ENCODE peak calls at places on chromosome 16, in five cellular contexts. C, Z, W, E and B are unnamed samples.
A peak's percentile ranks its signal among the peaks of the same experiment; 100 is the strongest.

GRCh38 chr16:12239953-12240485 is 263.5 kb downstream of the SNX29 start:
- DNase-seq in Z (no peak), W (no peak), C (no peak), E (no peak), B (no peak)

GRCh38 chr16:89156740-89157645 is 14.6 kb upstream of the CDH15 start:
- DNase-seq in E (no peak), W (no peak), Z (no peak), C (no peak), B (no peak)

GRCh38 chr16:84585886-84586285 is 32.0 kb downstream of the COTL1 start:
- DNase-seq in W (no peak), C (no peak), Z (no peak), E (no peak), B (peak; percentile 23)

GRCh38 chr16:77322757-77323156 is 112.1 kb downstream of the ADAMTS18 start:
- DNase-seq in C (no peak), E (no peak), Z (no peak), W (no peak), B (no peak)

GRCh38 chr16:84562174-84562815 is 55.6 kb downstream of the COTL1 start:
- DNase-seq in W (peak; percentile 82), C (no peak), E (no peak), Z (no peak), B (no peak)

GRCh38 chr16:74309789-74310781 is 13.5 kb downstream of the PSMD7 start:
- DNase-seq in Z (no peak), W (no peak), C (peak; percentile 31), E (no peak), B (no peak)

GRCh38 chr16:9260665-9261064 is 169.2 kb downstream of the HAPSTR1 start:
- DNase-seq in W (no peak), E (no peak), C (no peak), Z (no peak), B (no peak)

GRCh38 chr16:89955001-89955685 is 6.6 kb downstream of the DEF8 start:
- DNase-seq in Z (no peak), C (no peak), E (no peak), W (no peak), B (no peak)

GRCh38 chr16:14286381-14287230 is 215.5 kb downstream of the MRTFB start:
- DNase-seq in E (peak; percentile 91), W (no peak), C (no peak), Z (no peak), B (peak; percentile 48)

GRCh38 chr16:25151996-25152395 is 40.5 kb downstream of the LCMT1 start:
- DNase-seq in Z (no peak), E (no peak), C (no peak), W (no peak), B (no peak)

GRCh38 chr16:30769379-30770089 is 7.4 kb downstream of the RNF40 start:
- DNase-seq in C (no peak), Z (no peak), W (peak; percentile 79), E (no peak), B (peak; percentile 11)
- H3K36me3 ChIP-seq in C (peaks cover 49% of the 10 kb centered on the region), Z (peaks cover 55% of the 10 kb centered on the region), W (peaks cover 100% of the 10 kb centered on the region), E (peaks cover 91% of the 10 kb centered on the region), B (peaks cover 95% of the 10 kb centered on the region)

GRCh38 chr16:54288592-54289241 is 2.1 kb upstream of the IRX3 start:
- DNase-seq in W (peak; percentile 59), C (no peak), Z (no peak), E (no peak), B (no peak)
- H3K27ac ChIP-seq in W (no peak overlapping the region), C (no peak overlapping the region), Z (no peak overlapping the region), E (no peak overlapping the region), B (no peak overlapping the region)

GRCh38 chr16:67459066-67459857 is 21.7 kb downstream of the ATP6V0D1 start:
- DNase-seq in C (peak; percentile 83), W (no peak), Z (no peak), E (no peak), B (peak; percentile 68)
- TF ChIP-seq POLR2A in C (peak; percentile 27), W (no peak), Z (no peak), E (no peak), B (no peak)

GRCh38 chr16:732936-733335 is 6.0 kb downstream of the HAGHL start:
- DNase-seq in E (no peak), W (no peak), Z (no peak), C (no peak), B (no peak)
- H3K36me3 ChIP-seq in E (peaks cover 44% of the 10 kb centered on the region), W (peaks cover 83% of the 10 kb centered on the region), Z (no peaks in the 10 kb centered on the region), C (peaks cover 14% of the 10 kb centered on the region), B (peaks cover 67% of the 10 kb centered on the region)

GRCh38 chr16:80938928-80939260 is 67.8 kb downstream of the CMC2 start:
- DNase-seq in E (no peak), W (no peak), Z (no peak), C (no peak), B (no peak)
- H3K27ac ChIP-seq in E (no peak overlapping the region), W (no peak overlapping the region), Z (no peak overlapping the region), C (no peak overlapping the region), B (no peak overlapping the region)

DNA sequence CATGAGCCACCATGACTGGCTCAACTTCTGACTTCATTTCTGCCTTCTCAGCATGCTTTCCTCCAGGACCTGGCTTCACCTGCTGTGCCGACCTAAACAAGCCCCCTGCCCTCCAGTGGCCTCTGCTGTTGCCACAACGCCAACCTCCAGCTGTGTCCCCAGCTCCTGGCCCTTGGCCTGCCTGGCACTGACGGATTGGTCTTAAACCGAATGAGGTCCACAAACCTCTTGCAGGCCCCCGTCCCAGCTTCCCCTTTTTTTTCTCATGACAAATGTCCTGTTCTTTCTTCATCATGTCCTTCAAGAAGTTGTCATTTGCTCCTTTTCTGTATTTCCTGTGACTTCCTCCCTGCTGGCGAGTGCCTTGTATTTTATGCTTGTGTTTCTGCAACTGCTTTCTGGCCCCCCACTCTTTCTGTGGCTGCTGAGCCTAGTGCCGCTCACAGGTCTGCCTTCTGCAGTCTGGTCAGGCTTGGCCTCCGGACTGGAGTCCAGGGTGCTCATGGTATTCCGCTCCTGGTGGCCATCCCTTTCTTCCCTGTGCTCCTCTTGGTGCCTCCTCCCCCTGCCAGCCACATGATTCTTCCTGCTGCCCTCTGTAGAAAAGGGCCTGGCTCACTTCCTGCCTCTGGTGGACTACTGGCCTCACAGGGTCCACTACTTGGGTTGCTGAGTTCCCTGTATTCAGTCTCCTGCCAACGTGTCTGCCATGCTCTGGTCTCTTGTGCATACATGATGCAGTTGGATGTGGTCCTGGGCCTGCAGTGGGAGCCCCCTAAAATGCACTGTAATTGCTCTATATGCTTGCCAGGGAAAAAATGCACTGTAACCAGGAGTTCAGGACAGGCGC is 2.9 kb downstream of the ATP6V0C start:
- DNase-seq in Z (no peak), C (no peak), E (no peak), W (peak; percentile 88), B (peak; percentile 42)
- TF ChIP-seq POLR2A in Z (no peak), C (no peak), E (no peak), W (no peak), B (no peak)